ENCODE peak calls at places on chromosomes 13 and 19, in eight cellular contexts. P is body of pancreas; G is endothelial cell of umbilical vein; N is CD4-positive, CD25-positive, alpha-beta regulatory T cell; K is tibial nerve; Q is psoas muscle; C is neural progenitor cell; R is SK-N-MC. M is an unnamed sample.

GRCh38 chr19:2034729-2035589 is 16.1 kb downstream of the MKNK2 start:
- DNase-seq in G (no peak), N (peak; percentile 71), P (peak; percentile 54), Q (peak; percentile 63), K (peak; percentile 53), C (peak; percentile 71), R (no peak), M (peak; percentile 67)

GRCh38 chr19:28294395-28294794 is 918.6 kb downstream of the UQCRFS1 start:
- DNase-seq in N (no peak), P (no peak), C (no peak), R (no peak), K (no peak), Q (no peak), G (peak; percentile 12), M (no peak)

GRCh38 chr13:100542546-100543156 is 45.9 kb downstream of the GGACT start:
- DNase-seq in P (no peak), N (no peak), Q (no peak), R (no peak), G (peak; percentile 52), C (no peak), K (no peak), M (no peak)

GRCh38 chr13:111344471-111345191 is 24.2 kb downstream of the TEX29 start:
- DNase-seq in P (peak; percentile 59), R (no peak), K (no peak), C (peak; percentile 91), N (no peak), G (no peak), Q (peak; percentile 54), M (no peak)

GRCh38 chr13:101514695-101515275 is 62.3 kb downstream of the ITGBL1 start:
- DNase-seq in K (no peak), Q (no peak), N (no peak), C (peak; percentile 62), P (peak; percentile 13), R (peak; percentile 80), G (peak; percentile 80), M (peak; percentile 59)

GRCh38 chr19:39252458-39252857 is 3.8 kb upstream of the IFNL4 start:
- DNase-seq in C (no peak), G (no peak), N (no peak), K (no peak), P (no peak), Q (no peak), R (no peak), M (no peak)

GRCh38 chr19:35911790-35912189 is 3.7 kb upstream of the TYROBP start:
- DNase-seq in C (no peak), P (peak; percentile 91), R (no peak), K (no peak), N (no peak), Q (no peak), G (no peak), M (no peak)

GRCh38 chr13:47638627-47639026 is 362.4 kb downstream of the SUCLA2 start:
- DNase-seq in K (no peak), R (no peak), C (no peak), N (no peak), Q (no peak), G (no peak), P (no peak), M (no peak)

GRCh38 chr13:27442071-27442647 is 8.2 kb downstream of the MTIF3 start:
- DNase-seq in R (no peak), N (no peak), P (no peak), Q (no peak), G (no peak), K (no peak), C (no peak), M (no peak)

GRCh38 chr19:51695088-51695487 is 2.0 kb downstream of the SPACA6 start:
- DNase-seq in R (no peak), N (no peak), Q (no peak), G (no peak), P (no peak), C (no peak), K (no peak), M (no peak)

GRCh38 chr13:37806666-37807065 is 62.9 kb downstream of the TRPC4 start:
- DNase-seq in K (no peak), Q (no peak), P (no peak), C (no peak), R (no peak), G (no peak), N (no peak), M (no peak)

GRCh38 chr13:98273824-98274786 is 97.0 kb upstream of the RNF113B start:
- DNase-seq in Q (no peak), G (no peak), C (peak; percentile 78), N (no peak), P (no peak), K (no peak), R (peak; percentile 53), M (no peak)

GRCh38 chr13:99289674-99290337 is 17.4 kb downstream of the GPR183 start:
- DNase-seq in P (no peak), R (no peak), N (no peak), C (no peak), K (no peak), G (no peak), Q (no peak), M (no peak)

GRCh38 chr19:5014941-5015340 is 46.0 kb downstream of the KDM4B start:
- DNase-seq in Q (no peak), C (no peak), R (no peak), K (no peak), P (no peak), N (no peak), G (no peak), M (no peak)

GRCh38 chr19:51094696-51095279 is 12.1 kb upstream of the KLK14 start:
- DNase-seq in C (peak; percentile 84), K (no peak), G (peak; percentile 16), N (no peak), P (peak; percentile 52), Q (no peak), R (no peak), M (peak; percentile 47)

GRCh38 chr13:46527237-46527636 is 25.7 kb upstream of the LRCH1 start:
- DNase-seq in C (no peak), K (no peak), N (no peak), P (no peak), G (no peak), Q (no peak), R (no peak), M (no peak)

GRCh38 chr13:102701331-102701730 is 6.5 kb upstream of the METTL21C start:
- DNase-seq in P (no peak), N (no peak), K (no peak), G (no peak), Q (no peak), C (no peak), R (no peak), M (no peak)

GRCh38 chr13:84605927-84606326 is 723.7 kb upstream of the SLITRK1 start:
- DNase-seq in Q (no peak), C (no peak), P (no peak), N (no peak), G (no peak), R (no peak), K (no peak), M (no peak)

DNA sequence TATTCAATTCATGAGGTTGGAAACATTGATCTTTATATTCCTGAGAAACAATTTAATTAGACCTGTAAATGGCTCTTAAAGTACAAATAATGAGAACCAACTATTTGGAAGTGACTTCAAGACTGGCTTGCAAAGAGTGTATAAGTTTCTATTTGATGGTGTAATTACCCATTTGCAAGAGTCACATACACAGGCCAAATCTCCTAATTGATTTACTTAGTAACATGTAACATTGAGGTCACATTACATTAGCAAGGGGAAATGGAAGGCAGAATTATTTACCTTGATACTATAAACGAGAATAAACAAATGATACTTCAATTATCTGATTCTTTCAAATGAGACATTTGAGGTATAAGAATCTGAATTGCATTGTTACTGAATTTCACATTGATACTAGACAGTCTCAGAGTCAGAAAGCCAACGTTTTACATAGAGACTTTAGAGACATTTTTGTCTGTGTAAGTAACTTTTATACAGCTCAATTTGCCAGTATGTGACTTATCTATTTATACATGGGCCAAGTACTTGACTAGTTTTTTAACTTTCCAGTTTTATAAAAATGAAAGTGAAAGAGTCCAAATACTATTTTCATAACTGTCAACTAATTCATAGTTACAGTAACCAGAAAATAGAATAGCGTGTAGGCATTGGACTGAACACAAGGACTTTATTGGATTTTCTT is 95.6 kb upstream of the RFC3 start:
- DNase-seq in R (no peak), C (no peak), Q (no peak), G (peak; percentile 39), P (no peak), N (no peak), K (no peak), M (no peak)
- H3K27ac ChIP-seq in R (peak overlapping the region; percentile 85), C (no peak overlapping the region), Q (peak overlapping the region; percentile 10), G (no peak overlapping the region), P (no peak overlapping the region), N (peak overlapping the region; percentile 42), K (peak overlapping the region; percentile 59), M (peak overlapping the region; percentile 75)

GRCh38 chr19:48991823-48992570 is 1.1 kb downstream of the GYS1 start:
- DNase-seq in G (peak; percentile 70), N (no peak), K (peak; percentile 45), C (peak; percentile 69), Q (peak; percentile 61), R (no peak), P (peak; percentile 69), M (peak; percentile 87)
- H3K27ac ChIP-seq in G (peak overlapping the region; percentile 48), N (peak overlapping the region; percentile 90), K (peak overlapping the region; percentile 83), C (peak overlapping the region; percentile 54), Q (peak overlapping the region; percentile 90), R (peak overlapping the region; percentile 78), P (peak overlapping the region; percentile 86), M (peak overlapping the region; percentile 92)

DNA sequence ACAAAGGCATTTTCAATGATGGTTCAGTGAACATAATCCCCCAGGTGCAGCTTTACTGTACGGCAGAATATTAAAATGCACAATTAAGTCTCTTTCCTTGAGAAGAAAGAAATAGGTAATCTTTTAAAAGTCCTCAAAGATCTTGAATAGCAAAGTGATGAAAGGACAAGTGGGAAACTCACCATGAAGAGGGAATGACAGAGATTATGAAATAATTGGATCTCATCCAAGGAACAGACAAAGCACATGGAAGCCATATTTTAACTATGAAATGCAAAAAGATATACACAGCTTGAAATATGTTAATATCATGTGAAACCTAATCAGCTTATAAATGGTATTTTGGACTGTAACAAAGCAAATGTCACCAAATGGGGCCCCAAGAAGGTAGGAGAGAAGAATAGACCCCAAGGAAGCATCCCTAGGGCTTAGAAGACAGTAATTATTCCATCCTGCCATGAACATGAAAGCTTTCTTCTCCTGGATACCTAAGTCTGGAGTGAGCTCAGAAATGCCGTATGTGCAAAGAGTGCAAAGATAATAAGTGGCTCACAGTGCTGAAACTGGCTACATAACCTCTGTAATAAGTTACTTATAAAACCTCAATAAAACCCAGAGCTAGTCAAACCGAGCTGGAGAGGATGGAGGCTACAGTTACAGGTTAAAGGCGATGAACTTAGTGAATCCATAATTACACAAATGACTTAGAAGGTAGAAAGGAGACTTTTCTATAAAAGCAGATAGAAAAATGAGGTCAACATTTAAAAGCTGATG is 34.6 kb downstream of the DCLK1 start:
- DNase-seq in C (no peak), N (no peak), G (no peak), K (no peak), Q (no peak), P (no peak), R (peak; percentile 55), M (no peak)
- H3K27ac ChIP-seq in C (no peak overlapping the region), N (no peak overlapping the region), G (no peak overlapping the region), K (no peak overlapping the region), Q (no peak overlapping the region), P (no peak overlapping the region), R (peak overlapping the region; percentile 44), M (no peak overlapping the region)

DNA sequence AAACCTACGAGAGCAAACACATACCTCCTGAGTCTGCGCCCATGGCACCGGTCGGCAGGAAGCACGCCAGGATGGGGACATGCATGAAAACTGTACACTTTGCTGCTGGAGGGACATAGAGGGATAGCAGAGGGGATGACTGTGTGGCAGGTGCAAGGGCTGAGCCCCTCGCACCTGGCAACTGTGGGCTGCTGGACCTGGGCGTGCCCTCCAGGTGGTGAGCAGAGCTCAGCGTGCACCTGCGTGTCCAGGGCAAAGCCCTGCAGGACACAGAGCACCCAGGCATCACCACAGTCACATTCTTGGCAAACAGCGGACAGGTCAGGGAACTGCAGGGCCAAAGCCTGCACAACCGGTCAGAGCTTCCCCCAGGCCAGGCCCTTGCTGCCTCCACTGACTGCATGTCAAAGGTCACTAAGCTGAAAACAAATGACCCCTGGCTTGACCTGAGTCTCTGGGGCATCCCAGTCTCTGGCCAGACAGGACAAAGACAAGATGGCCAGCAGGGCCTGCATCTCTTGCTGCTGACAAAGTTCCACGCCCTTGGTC is 9.0 kb upstream of the ISYNA1 start:
- DNase-seq in R (no peak), G (no peak), N (no peak), C (no peak), Q (no peak), K (no peak), P (no peak), M (no peak)
- H3K27ac ChIP-seq in R (no peak overlapping the region), G (no peak overlapping the region), N (no peak overlapping the region), C (no peak overlapping the region), Q (no peak overlapping the region), K (no peak overlapping the region), P (no peak overlapping the region), M (no peak overlapping the region)

M was measured in testis.